ENCODE peak calls at places on chromosomes 2 and 18, in nine cellular contexts. I is adrenal gland; D is nucleus accumbens; L is amygdala; A is stimulated activated naive B cell treated with anti-CD40 and anti-IgM and Interleukin-4, amounts not matched to agents 10 μg/mL and 1 μg/mL and 100 μg/mL, for 72 hours; K is sciatic nerve; R is activated naive CD8-positive, alpha-beta T cell treated with anti-CD3 and anti-CD28 coated beads, Interleukin-2, amount 10 ng/mL, durations not matched to agents 7 days and 5 days; O is activated T-cell treated with anti-CD3 and anti-CD28 coated beads, Interleukin-2, amount 50 U/mL, for 4 hours; J is heart right ventricle. V is an unnamed sample.

GRCh38 chr18:11178951-11179549 is 29.7 kb upstream of the PIEZO2 start:
- DNase-seq in O (no peak), A (no peak), K (peak; percentile 75), R (no peak), I (no peak), D (no peak), L (no peak), J (peak; percentile 42), V (peak; percentile 42)

GRCh38 chr2:106584304-106584954 is 97.3 kb downstream of the CD8B2 start:
- DNase-seq in A (no peak), K (no peak), R (no peak), O (no peak), J (no peak), L (no peak), I (no peak), D (no peak), V (no peak)

GRCh38 chr18:34097312-34097711 is 127.4 kb downstream of the NOL4 start:
- DNase-seq in A (no peak), K (no peak), L (no peak), O (no peak), R (no peak), J (no peak), I (no peak), D (no peak), V (no peak)

GRCh38 chr2:98809878-98810587 is 79.1 kb upstream of the MGAT4A start:
- DNase-seq in D (no peak), K (no peak), A (no peak), L (no peak), J (no peak), R (no peak), I (no peak), O (no peak), V (no peak)

GRCh38 chr2:68765739-68766377 is 31.2 kb downstream of the ARHGAP25 start:
- DNase-seq in D (no peak), J (no peak), A (no peak), R (no peak), K (no peak), L (no peak), I (no peak), O (no peak), V (no peak)

GRCh38 chr18:906416-907170 is 1.9 kb downstream of the ADCYAP1 start:
- DNase-seq in O (no peak), D (no peak), I (no peak), J (no peak), L (no peak), A (no peak), K (no peak), R (peak; percentile 34), V (no peak)

GRCh38 chr2:127080941-127081769 is 25.8 kb downstream of the BIN1 start:
- DNase-seq in L (no peak), J (no peak), A (peak; percentile 84), I (peak; percentile 90), K (peak; percentile 80), O (peak; percentile 45), D (no peak), R (peak; percentile 64), V (no peak)

GRCh38 chr2:219285894-219286425 is 6.8 kb downstream of the DNAJB2 start:
- DNase-seq in L (peak; percentile 51), D (peak; percentile 34), K (no peak), O (no peak), R (no peak), J (no peak), A (no peak), I (peak; percentile 61), V (peak; percentile 60)

GRCh38 chr2:50492452-50492851 is 539.5 kb downstream of the NRXN1 start:
- DNase-seq in L (peak; percentile 11), A (peak; percentile 23), I (peak; percentile 39), K (no peak), D (no peak), O (no peak), R (no peak), J (no peak), V (no peak)

GRCh38 chr18:68263481-68263880 is 451.4 kb downstream of the TMX3 start:
- DNase-seq in D (no peak), L (no peak), J (no peak), K (no peak), O (no peak), A (no peak), R (no peak), I (no peak), V (no peak)

GRCh38 chr18:12652861-12653401 is 5.0 kb downstream of the SPIRE1 start:
- DNase-seq in I (peak; percentile 71), O (no peak), R (no peak), A (no peak), L (no peak), J (no peak), D (no peak), K (no peak), V (no peak)

GRCh38 chr2:231646471-231646870 is 53.8 kb downstream of the TEX44 start:
- DNase-seq in K (no peak), R (no peak), I (no peak), L (no peak), A (no peak), O (no peak), J (no peak), D (no peak), V (no peak)

GRCh38 chr18:70044626-70045025 is 97.0 kb upstream of the CD226 start:
- DNase-seq in O (no peak), A (no peak), D (no peak), I (no peak), J (no peak), L (no peak), R (no peak), K (no peak), V (no peak)

GRCh38 chr2:75130171-75130570 is 69.1 kb downstream of the TACR1 start:
- DNase-seq in O (no peak), R (no peak), A (no peak), J (no peak), I (no peak), D (no peak), K (no peak), L (no peak), V (no peak)